ENCODE peak calls at places on chromosome 14, in nine cellular contexts. H, X, Y, M, K, E, F, C and J are unnamed samples. For H3K4me1, the result is how much of the 10 kb centered on the place peaks cover.

GRCh38 chr14:62168564-62169155 is 406.4 kb downstream of the SNAPC1 start:
- DNase-seq in F (no peak), K (no peak), Y (no peak), M (no peak), E (no peak), H (no peak), C (no peak), X (no peak), J (no peak)

GRCh38 chr14:106802413-106803364 is 1276.3 kb downstream of the TMEM121 start:
- DNase-seq in M (no peak), H (no peak), C (no peak), Y (peak), F (no peak), X (no peak), E (peak), K (no peak), J (no peak)

GRCh38 chr14:21915814-21916213 is 242.2 kb upstream of the OR4E1 start:
- DNase-seq in X (peak), K (no peak), E (peak), F (no peak), H (no peak), M (no peak), C (no peak), Y (no peak), J (no peak)

GRCh38 chr14:34223302-34224150 is 238.5 kb downstream of the SPTSSA start:
- DNase-seq in C (no peak), Y (peak), E (no peak), F (no peak), K (no peak), M (no peak), X (no peak), H (no peak), J (peak)

GRCh38 chr14:89720741-89721315 is 233.7 kb downstream of the EFCAB11 start:
- DNase-seq in Y (no peak), K (no peak), M (peak), F (peak), H (peak), E (no peak), C (peak), X (no peak), J (no peak)

GRCh38 chr14:66216763-66217162 is 269.4 kb upstream of the CCDC196 start:
- DNase-seq in E (no peak), H (no peak), M (no peak), Y (no peak), F (no peak), X (no peak), C (no peak), K (peak), J (no peak)

GRCh38 chr14:26157517-26157916 is 440.3 kb downstream of the NOVA1 start:
- DNase-seq in E (no peak), M (no peak), X (no peak), C (no peak), K (no peak), Y (no peak), F (no peak), H (no peak), J (no peak)

GRCh38 chr14:22820731-22821130 is 5.5 kb upstream of the SLC7A7 start:
- DNase-seq in F (no peak), K (no peak), C (no peak), Y (peak), E (no peak), H (no peak), X (peak), M (no peak), J (no peak)

GRCh38 chr14:96086032-96086431 is 46.9 kb downstream of the C14orf132 start:
- DNase-seq in C (no peak), K (no peak), M (no peak), Y (no peak), X (peak), H (peak), E (no peak), F (peak), J (no peak)

GRCh38 chr14:61112506-61112905 is 131.5 kb downstream of the SLC38A6 start:
- DNase-seq in X (no peak), C (no peak), K (no peak), Y (no peak), E (no peak), H (no peak), F (no peak), M (no peak), J (no peak)

GRCh38 chr14:39847191-39847590 is 415.0 kb upstream of the FBXO33 start:
- DNase-seq in F (no peak), X (no peak), C (no peak), E (no peak), M (no peak), Y (no peak), H (no peak), K (no peak), J (no peak)

GRCh38 chr14:98138666-98139065 is 1133.3 kb downstream of the BCL11B start:
- DNase-seq in Y (peak), F (no peak), M (peak), X (peak), C (peak), E (no peak), H (no peak), K (peak), J (peak)

GRCh38 chr14:75342762-75343599 is 64.4 kb downstream of the FOS start:
- DNase-seq in E (no peak), X (no peak), K (no peak), F (no peak), Y (no peak), H (no peak), M (no peak), C (no peak), J (no peak)

GRCh38 chr14:80316426-80316825 is 105.1 kb upstream of the DIO2 start:
- DNase-seq in K (no peak), H (no peak), Y (no peak), M (no peak), E (no peak), C (no peak), F (no peak), X (peak), J (no peak)

GRCh38 chr14:65255583-65256443 is 153.5 kb upstream of the MAX start:
- DNase-seq in K (peak), E (peak), H (no peak), F (peak), Y (peak), M (no peak), C (no peak), X (no peak), J (no peak)

GRCh38 chr14:105204206-105204930 is 23.3 kb upstream of the NUDT14 start:
- DNase-seq in H (no peak), F (peak), Y (no peak), M (no peak), X (no peak), C (no peak), E (no peak), K (no peak), J (no peak)

GRCh38 chr14:103512701-103513611 is 9.7 kb downstream of the CKB start:
- DNase-seq in F (peak), E (no peak), H (peak), M (no peak), K (no peak), X (no peak), C (no peak), Y (no peak), J (no peak)

GRCh38 chr14:20428802-20429201 is 7.2 kb downstream of the KLHL33 start:
- DNase-seq in M (no peak), X (no peak), E (no peak), K (no peak), F (no peak), H (no peak), C (no peak), Y (no peak), J (no peak)

GRCh38 chr14:94213021-94213420 is 38.9 kb downstream of the PPP4R4 start:
- DNase-seq in X (peak), H (no peak), E (no peak), F (no peak), K (no peak), C (no peak), M (no peak), Y (no peak), J (no peak)

GRCh38 chr14:23547924-23548323 is 3.6 kb downstream of the ZFHX2 start:
- DNase-seq in F (no peak), K (no peak), H (no peak), X (no peak), Y (no peak), C (no peak), E (no peak), M (no peak), J (no peak)

GRCh38 chr14:59175404-59175803 is 13.1 kb upstream of the DAAM1 start:
- DNase-seq in C (no peak), M (no peak), K (no peak), E (no peak), H (no peak), Y (no peak), F (no peak), X (no peak), J (no peak)

GRCh38 chr14:79871164-79871563 is 340.1 kb downstream of the DIO2 start:
- DNase-seq in M (no peak), K (no peak), X (no peak), F (no peak), H (no peak), Y (no peak), E (no peak), C (no peak), J (peak)

GRCh38 chr14:105748204-105748578 is 221.8 kb downstream of the TMEM121 start:
- DNase-seq in Y (no peak), C (no peak), M (no peak), X (no peak), F (no peak), E (no peak), H (peak), K (no peak), J (no peak)

GRCh38 chr14:69701857-69702256 is 65.1 kb upstream of the SRSF5 start:
- DNase-seq in M (no peak), Y (no peak), E (no peak), F (no peak), C (no peak), H (no peak), K (no peak), X (no peak), J (no peak)
- H3K4me1 ChIP-seq in M (under half), Y (under half), E (half or more), F (under half), C (under half), H (under half), K (under half), X (under half), J (under half)

GRCh38 chr14:84446250-84446649 is 1083.7 kb upstream of the FLRT2 start:
- DNase-seq in F (no peak), H (no peak), M (no peak), E (no peak), C (no peak), K (no peak), X (no peak), Y (no peak), J (no peak)

GRCh38 chr14:84445486-84445885 is 1084.5 kb upstream of the FLRT2 start:
- DNase-seq in K (no peak), E (no peak), M (no peak), X (no peak), Y (no peak), C (no peak), H (no peak), F (no peak), J (no peak)

DNA sequence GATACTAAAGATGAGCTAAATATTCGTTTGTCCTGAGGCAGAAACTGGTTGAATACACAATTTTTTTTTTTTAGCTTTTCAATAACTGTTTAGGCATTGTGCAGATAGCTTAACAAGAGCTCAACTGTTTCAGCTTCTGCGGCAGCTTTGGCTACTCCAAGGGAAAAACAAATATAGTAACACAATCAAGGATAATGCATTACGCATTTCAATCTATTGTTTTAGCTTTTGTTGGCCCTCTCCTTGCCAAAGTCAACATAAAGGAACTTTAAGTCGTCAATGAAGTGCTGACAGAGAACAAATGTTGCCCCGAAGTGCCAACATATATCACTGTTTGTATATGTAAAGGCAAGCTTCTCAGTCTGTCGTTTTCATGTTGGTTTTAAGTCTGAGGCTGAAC is 1087.5 kb upstream of the FLRT2 start:
- DNase-seq in M (no peak), E (no peak), X (peak), K (no peak), C (no peak), Y (no peak), H (no peak), F (no peak), J (peak)
- H3K4me3 ChIP-seq in M (no peak), E (no peak), X (no peak), K (no peak), C (no peak), Y (no peak), H (no peak), F (no peak), J (no peak)

DNA sequence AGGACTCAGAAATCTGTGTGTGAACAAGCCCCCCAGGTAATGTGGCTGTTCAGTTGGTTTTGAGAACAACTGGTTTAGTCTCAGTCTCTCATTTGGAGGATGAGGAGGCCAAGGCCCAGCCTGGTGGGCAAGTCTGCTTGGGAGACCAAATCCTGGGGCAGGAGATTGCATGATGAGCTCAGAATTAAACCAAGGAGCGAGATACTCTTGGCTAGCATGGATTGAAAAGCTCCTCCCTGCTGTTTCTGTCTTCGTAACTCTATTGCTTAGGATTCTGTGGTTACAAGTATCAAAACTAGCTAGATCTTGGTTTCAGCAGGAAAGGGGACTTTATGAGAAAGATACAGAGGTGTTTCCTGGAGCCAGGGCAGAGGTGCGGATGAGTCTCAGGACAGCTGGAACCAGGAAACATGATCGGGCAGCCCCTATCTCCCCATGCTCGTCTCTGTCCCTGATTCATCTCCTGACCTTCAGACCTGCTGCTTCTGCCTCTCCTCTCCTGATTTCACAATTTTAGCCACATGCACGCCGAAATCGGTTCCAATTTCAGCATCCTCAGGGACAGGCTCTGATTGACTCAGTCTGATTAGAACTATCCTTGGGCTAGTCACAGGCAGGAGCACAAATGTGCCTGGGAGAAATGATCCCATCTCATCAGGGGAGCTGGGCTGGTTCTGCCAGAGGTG is 40.2 kb upstream of the RIN3 start:
- DNase-seq in E (peak), F (no peak), X (peak), C (no peak), K (no peak), H (no peak), Y (no peak), M (no peak), J (no peak)
- H3K4me1 ChIP-seq in E (under half), F (under half), X (under half), C (under half), K (under half), H (under half), Y (under half), M (under half), J (under half)

DNA sequence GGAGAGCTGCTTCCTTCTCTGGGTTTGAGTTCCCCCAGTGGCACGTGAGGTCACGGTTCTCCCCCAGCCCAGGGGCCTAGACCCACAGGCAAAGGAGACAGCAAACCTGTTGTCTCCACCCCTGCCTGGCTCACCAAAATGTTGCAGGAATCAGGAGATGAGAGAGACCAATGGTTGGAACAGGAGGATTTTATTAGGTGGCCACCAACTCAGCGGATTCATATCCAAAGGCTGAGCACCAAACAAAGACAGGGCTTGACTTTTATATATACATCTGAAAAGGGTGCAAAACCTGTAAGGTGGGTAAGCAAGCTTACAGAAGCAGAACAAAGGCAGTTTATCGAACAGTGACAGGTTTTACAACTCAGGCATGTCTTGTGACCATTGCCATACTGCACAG is 9.2 kb upstream of the ADAM21 start:
- DNase-seq in M (no peak), H (no peak), F (no peak), X (peak), K (peak), E (no peak), C (no peak), Y (no peak), J (no peak)
- H3K4me3 ChIP-seq in M (no peak), H (no peak), F (no peak), X (no peak), K (no peak), E (no peak), C (no peak), Y (no peak), J (no peak)

GRCh38 chr14:54906075-54906474 is 3.4 kb upstream of the GCH1 start:
- DNase-seq in C (no peak), K (no peak), F (no peak), M (no peak), H (no peak), X (no peak), E (no peak), Y (no peak), J (no peak)

GRCh38 chr14:54909763-54910162 is 7.1 kb upstream of the GCH1 start:
- DNase-seq in F (no peak), K (no peak), Y (no peak), E (no peak), C (no peak), M (no peak), X (no peak), H (no peak), J (no peak)

GRCh38 chr14:54902521-54903420 is at the start of gene GCH1:
- DNase-seq in Y (peak), E (peak), K (peak), H (peak), X (peak), F (peak), C (peak), M (peak), J (peak)

GRCh38 chr14:54908230-54908629 is 5.6 kb upstream of the GCH1 start:
- DNase-seq in K (no peak), E (no peak), F (no peak), X (no peak), M (no peak), Y (no peak), H (no peak), C (no peak), J (no peak)
- H3K4me1 ChIP-seq in K (under half), E (under half), F (under half), X (under half), M (under half), Y (under half), H (under half), C (under half), J (under half)

GRCh38 chr14:44897041-44897843 is 64.5 kb downstream of the KLHL28 start:
- DNase-seq in F (peak), Y (peak), X (peak), M (peak), C (peak), H (peak), K (peak), E (peak), J (peak)

GRCh38 chr14:44895716-44896115 is 66.0 kb downstream of the KLHL28 start:
- DNase-seq in F (no peak), X (peak), E (no peak), M (no peak), C (no peak), Y (no peak), H (no peak), K (no peak), J (no peak)

GRCh38 chr14:44897844-44898151 is 63.9 kb downstream of the KLHL28 start:
- DNase-seq in E (no peak), C (no peak), M (no peak), H (no peak), K (peak), X (no peak), F (no peak), Y (no peak), J (no peak)

GRCh38 chr14:44896275-44897040 is 65.3 kb downstream of the KLHL28 start:
- DNase-seq in X (no peak), E (peak), Y (no peak), M (no peak), K (no peak), H (no peak), C (no peak), F (no peak), J (no peak)

GRCh38 chr14:44898547-44898946 is 63.2 kb downstream of the KLHL28 start:
- DNase-seq in M (no peak), X (no peak), Y (no peak), F (no peak), K (no peak), H (no peak), C (no peak), E (no peak), J (no peak)
- H3K4me3 ChIP-seq in M (peak), X (peak), Y (no peak), F (peak), K (peak), H (peak), C (no peak), E (peak), J (peak)

GRCh38 chr14:68935761-68936209 is 43.3 kb downstream of the ACTN1 start:
- DNase-seq in H (no peak), Y (no peak), X (peak), K (no peak), F (no peak), E (no peak), M (no peak), C (no peak), J (no peak)

GRCh38 chr14:68932686-68933085 is 46.4 kb downstream of the ACTN1 start:
- DNase-seq in E (no peak), C (no peak), H (no peak), Y (no peak), X (no peak), M (no peak), K (no peak), F (no peak), J (no peak)

GRCh38 chr14:68936476-68936875 is 42.6 kb downstream of the ACTN1 start:
- DNase-seq in E (no peak), F (no peak), C (no peak), H (no peak), Y (no peak), X (peak), K (no peak), M (no peak), J (no peak)

GRCh38 chr14:68932219-68932618 is 46.9 kb downstream of the ACTN1 start:
- DNase-seq in H (no peak), E (no peak), F (no peak), K (no peak), C (no peak), M (no peak), Y (no peak), X (no peak), J (no peak)

GRCh38 chr14:68934034-68934433 is 45.1 kb downstream of the ACTN1 start:
- DNase-seq in X (no peak), H (no peak), Y (no peak), K (no peak), M (no peak), C (no peak), F (no peak), E (no peak), J (no peak)
- H3K4me1 ChIP-seq in X (half or more), H (half or more), Y (under half), K (under half), M (under half), C (under half), F (under half), E (half or more), J (under half)

DNA sequence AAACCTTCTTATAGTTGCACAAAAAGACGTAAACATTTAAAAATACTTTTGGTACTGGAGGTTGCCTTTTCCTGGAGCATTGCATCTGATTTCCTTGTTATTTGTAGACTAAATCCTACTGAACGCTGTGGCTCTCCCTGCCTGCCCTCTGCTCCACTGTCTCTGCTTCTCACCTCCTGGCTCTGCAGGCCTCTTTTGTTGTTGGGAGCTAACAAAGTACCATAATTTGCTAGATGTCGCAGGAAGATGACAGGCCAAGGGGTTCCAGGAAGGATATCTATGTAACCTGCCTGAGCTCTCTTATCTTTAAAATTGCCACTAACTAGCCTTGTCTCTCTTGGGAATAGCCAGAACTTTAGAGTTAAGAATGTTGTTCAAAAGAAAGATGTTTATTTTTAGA is 21.4 kb downstream of the SYNE2 start:
- DNase-seq in E (no peak), Y (no peak), M (no peak), F (no peak), H (no peak), K (no peak), C (no peak), X (no peak), J (no peak)
- H3K4me3 ChIP-seq in E (no peak), Y (no peak), M (no peak), F (no peak), H (no peak), K (no peak), C (no peak), X (no peak), J (no peak)

GRCh38 chr14:29649170-29649569 is 278.5 kb downstream of the PRKD1 start:
- DNase-seq in H (no peak), E (no peak), C (no peak), Y (no peak), M (no peak), X (no peak), K (no peak), F (no peak), J (no peak)
- H3K4me1 ChIP-seq in H (under half), E (under half), C (under half), Y (under half), M (under half), X (under half), K (under half), F (under half), J (under half)